ENCODE peak calls at places on chromosomes 11 and 22, in five cellular contexts. E, O, J, D and P are unnamed samples.

GRCh38 chr11:32137263-32137662 is 46.4 kb downstream of the RCN1 start:
- DNase-seq in O (peak), E (no peak), D (peak), J (no peak), P (peak)

GRCh38 chr11:3169952-3170755 is 5.0 kb upstream of the OSBPL5 start:
- DNase-seq in O (peak), J (no peak), E (no peak), D (peak), P (no peak)

GRCh38 chr11:93542753-93543246 is 391 bp downstream of the SMCO4 start:
- DNase-seq in D (no peak), E (peak), J (peak), O (no peak), P (no peak)

GRCh38 chr11:17929171-17929570 is 83.7 kb downstream of the SERGEF start:
- DNase-seq in O (no peak), J (no peak), E (no peak), D (no peak), P (no peak)

GRCh38 chr11:46238967-46239800 is 38.3 kb upstream of the CREB3L1 start:
- DNase-seq in J (peak), D (peak), E (peak), O (peak), P (peak)

GRCh38 chr22:37571258-37571991 is 8.5 kb downstream of the LGALS2 start:
- DNase-seq in O (peak), D (peak), J (no peak), E (no peak), P (peak)

GRCh38 chr11:118980191-118980881 is 8.8 kb downstream of the FOXR1 start:
- DNase-seq in O (no peak), D (no peak), E (no peak), J (no peak), P (no peak)

GRCh38 chr11:99534812-99535211 is 514.1 kb downstream of the CNTN5 start:
- DNase-seq in D (no peak), O (peak), E (no peak), J (no peak), P (no peak)

GRCh38 chr11:47188262-47188661 is 2.0 kb upstream of the PACSIN3 start:
- DNase-seq in E (no peak), J (no peak), O (no peak), D (no peak), P (no peak)

GRCh38 chr22:44145544-44145943 is 35.2 kb upstream of the PARVG start:
- DNase-seq in D (no peak), J (no peak), O (no peak), E (no peak), P (no peak)

GRCh38 chr11:124079631-124080318 is 35.5 kb upstream of the VWA5A start:
- DNase-seq in D (no peak), O (no peak), E (no peak), J (no peak), P (no peak)

GRCh38 chr11:24754406-24754805 is 257.6 kb downstream of the LUZP2 start:
- DNase-seq in O (peak), D (peak), J (no peak), E (no peak), P (no peak)

GRCh38 chr22:46539169-46539568 is 1.7 kb upstream of the CELSR1 start:
- DNase-seq in D (no peak), J (no peak), E (no peak), O (no peak), P (peak)

GRCh38 chr11:117998201-117998579 is 12.0 kb downstream of the IL10RA start:
- DNase-seq in O (no peak), J (no peak), D (no peak), E (no peak), P (no peak)

GRCh38 chr22:50731811-50732624 is 6.0 kb upstream of the ACR start:
- DNase-seq in J (no peak), O (peak), D (no peak), E (no peak), P (peak)

GRCh38 chr22:44595841-44596341 is 97.9 kb upstream of the RTL6 start:
- DNase-seq in J (no peak), D (peak), O (peak), E (no peak), P (no peak)

GRCh38 chr11:76385903-76386302 is 4.8 kb downstream of the GVQW3 start:
- DNase-seq in E (peak), O (peak), D (peak), J (no peak), P (no peak)

GRCh38 chr11:133726576-133726975 is 118.7 kb downstream of the SPATA19 start:
- DNase-seq in O (no peak), E (no peak), J (no peak), D (no peak), P (no peak)

GRCh38 chr22:49690454-49690853 is 137.2 kb downstream of the BRD1 start:
- DNase-seq in D (no peak), J (no peak), O (no peak), E (no peak), P (no peak)

GRCh38 chr11:34269031-34269430 is 88.8 kb downstream of the ABTB2 start:
- DNase-seq in D (peak), J (no peak), E (no peak), O (no peak), P (no peak)

GRCh38 chr22:47965066-47965465 is 1202.6 kb downstream of the TBC1D22A start:
- DNase-seq in J (no peak), E (no peak), O (no peak), D (no peak), P (no peak)

GRCh38 chr11:35623708-35624168 is 5.5 kb downstream of the FJX1 start:
- DNase-seq in J (no peak), O (peak), E (no peak), D (peak), P (peak)

GRCh38 chr11:69157156-69157821 is 1.6 kb downstream of the SMIM38 start:
- DNase-seq in D (peak), E (no peak), J (peak), O (peak), P (peak)

GRCh38 chr11:47550288-47551052 is 2.5 kb downstream of the CELF1 start:
- DNase-seq in J (no peak), O (no peak), D (no peak), E (no peak), P (no peak)

GRCh38 chr11:128061321-128061871 is 526.0 kb downstream of the ETS1 start:
- DNase-seq in O (peak), D (peak), J (no peak), E (no peak), P (no peak)

GRCh38 chr11:103927535-103927934 is 108.9 kb upstream of the DDI1 start:
- DNase-seq in O (peak), E (no peak), J (no peak), D (no peak), P (peak)

GRCh38 chr11:120168960-120169681 is 31.2 kb upstream of the TRIM29 start:
- DNase-seq in O (peak), E (peak), D (no peak), J (peak), P (peak)

GRCh38 chr11:18203723-18204122 is 31.1 kb downstream of the MRGPRX4 start:
- DNase-seq in E (peak), J (peak), O (peak), D (no peak), P (no peak)

GRCh38 chr11:101129203-101129943 is at the start of gene PGR:
- DNase-seq in D (no peak), O (no peak), E (no peak), J (peak), P (no peak)

GRCh38 chr11:126989942-126990715 is 10.4 kb downstream of the KIRREL3 start:
- DNase-seq in J (peak), D (peak), O (peak), E (peak), P (peak)

GRCh38 chr11:101955278-101955677 is 39.0 kb upstream of the ANGPTL5 start:
- DNase-seq in D (no peak), J (no peak), O (no peak), E (no peak), P (no peak)

GRCh38 chr11:94794287-94795168 is 26.4 kb downstream of the AMOTL1 start:
- DNase-seq in D (peak), O (peak), E (no peak), J (no peak), P (peak)

GRCh38 chr11:30326114-30326783 is 3.3 kb downstream of the ARL14EP start:
- DNase-seq in J (no peak), O (peak), E (no peak), D (peak), P (no peak)

GRCh38 chr22:47174096-47174495 is 411.6 kb downstream of the TBC1D22A start:
- DNase-seq in E (no peak), O (no peak), J (no peak), D (no peak), P (no peak)

GRCh38 chr11:109960831-109961230 is 132.4 kb upstream of the ZC3H12C start:
- DNase-seq in O (peak), E (peak), J (peak), D (peak), P (peak)

GRCh38 chr11:118658372-118659313 is 20.8 kb downstream of the TREH start:
- DNase-seq in J (no peak), E (no peak), O (no peak), D (no peak), P (no peak)

GRCh38 chr11:14443642-14444041 is 56.0 kb downstream of the COPB1 start:
- DNase-seq in E (no peak), J (no peak), D (peak), O (peak), P (peak)

DNA sequence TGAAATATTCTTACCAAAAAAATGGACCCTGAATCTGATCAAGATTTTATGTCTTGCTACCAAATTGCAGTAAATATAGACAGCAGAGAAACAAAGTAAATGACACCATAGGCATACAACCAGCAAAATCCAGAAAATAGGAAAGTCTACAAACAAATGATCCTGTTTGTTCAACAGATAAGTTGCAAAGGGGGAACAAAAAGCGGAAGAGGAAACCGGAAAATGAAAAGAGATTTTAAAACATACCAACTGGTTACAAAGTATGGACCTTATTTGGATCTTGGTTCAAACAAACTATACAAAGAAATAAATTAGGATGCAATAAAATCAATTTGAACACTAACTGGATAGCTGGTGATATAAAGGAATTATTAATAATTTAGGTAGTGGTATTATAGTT is 92.0 kb downstream of the TMPRSS5 start:
- DNase-seq in O (no peak), J (no peak), D (no peak), E (no peak), P (no peak)
- H3K9ac ChIP-seq in O (no peak), J (no peak), D (no peak), E (no peak), P (no peak)

DNA sequence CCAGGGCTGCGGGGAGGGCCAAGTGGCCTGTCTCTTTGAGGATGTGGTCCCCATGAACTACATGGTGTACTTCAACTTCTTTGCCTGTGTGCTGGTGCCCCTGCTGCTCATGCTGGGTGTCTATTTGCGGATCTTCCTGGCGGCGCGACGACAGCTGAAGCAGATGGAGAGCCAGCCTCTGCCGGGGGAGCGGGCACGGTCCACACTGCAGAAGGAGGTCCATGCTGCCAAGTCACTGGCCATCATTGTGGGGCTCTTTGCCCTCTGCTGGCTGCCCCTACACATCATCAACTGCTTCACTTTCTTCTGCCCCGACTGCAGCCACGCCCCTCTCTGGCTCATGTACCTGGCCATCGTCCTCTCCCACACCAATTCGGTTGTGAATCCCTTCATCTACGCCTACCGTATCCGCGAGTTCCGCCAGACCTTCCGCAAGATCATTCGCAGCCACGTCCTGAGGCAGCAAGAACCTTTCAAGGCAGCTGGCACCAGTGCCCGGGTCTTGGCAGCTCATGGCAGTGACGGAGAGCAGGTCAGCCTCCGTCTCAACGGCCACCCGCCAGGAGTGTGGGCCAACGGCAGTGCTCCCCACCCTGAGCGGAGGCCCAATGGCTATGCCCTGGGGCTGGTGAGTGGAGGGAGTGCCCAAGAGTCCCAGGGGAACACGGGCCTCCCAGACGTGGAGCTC is 13.5 kb downstream of the ADORA2A start:
- DNase-seq in D (no peak), O (no peak), E (no peak), J (no peak), P (no peak)
- H3K9ac ChIP-seq in D (no peak), O (no peak), E (no peak), J (no peak), P (no peak)

GRCh38 chr11:28699701-28700100 is 591.5 kb downstream of the METTL15 start:
- DNase-seq in E (no peak), D (no peak), J (no peak), O (peak), P (no peak)

GRCh38 chr11:28702450-28702790 is 594.2 kb downstream of the METTL15 start:
- DNase-seq in D (no peak), J (no peak), E (no peak), O (no peak), P (no peak)

GRCh38 chr11:28702871-28703270 is 594.7 kb downstream of the METTL15 start:
- DNase-seq in E (no peak), D (no peak), J (no peak), O (no peak), P (no peak)

GRCh38 chr11:28703371-28703770 is 595.2 kb downstream of the METTL15 start:
- DNase-seq in D (no peak), O (no peak), J (no peak), E (no peak), P (no peak)

DNA sequence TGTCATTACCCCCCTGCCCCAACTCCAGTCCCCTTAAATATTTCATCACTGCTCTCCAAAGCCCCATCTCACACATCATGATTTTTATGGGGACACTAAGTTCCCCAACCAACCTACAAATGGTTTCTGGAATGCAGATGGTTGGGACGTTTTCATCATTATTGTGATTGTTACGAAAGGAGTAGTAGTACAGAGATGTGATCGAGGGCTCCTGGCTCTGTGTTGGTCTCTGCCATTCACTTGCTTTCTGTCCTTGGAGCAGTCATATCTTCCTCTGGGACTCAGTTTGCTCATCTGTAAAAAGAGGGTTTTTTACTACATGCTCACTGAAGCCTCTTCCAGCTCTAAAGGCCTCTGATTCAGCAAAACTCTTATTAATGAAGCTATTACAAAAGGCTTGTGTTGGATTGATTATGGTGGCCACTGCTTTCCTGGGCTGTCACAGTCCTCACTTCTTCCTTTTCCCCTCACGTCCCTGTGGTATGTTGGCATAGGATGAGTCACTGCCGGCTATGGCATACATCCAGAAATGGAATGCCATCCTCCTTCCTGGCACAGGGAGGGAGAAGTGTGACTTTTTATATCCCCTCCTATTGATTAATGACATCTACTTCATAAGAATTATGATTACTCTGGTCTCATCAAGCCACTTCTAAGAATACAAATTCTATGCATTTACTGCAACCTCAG is 593.7 kb downstream of the METTL15 start:
- DNase-seq in D (no peak), J (no peak), E (no peak), O (no peak), P (peak)
- H3K9ac ChIP-seq in D (no peak), J (no peak), E (no peak), O (no peak), P (no peak)

DNA sequence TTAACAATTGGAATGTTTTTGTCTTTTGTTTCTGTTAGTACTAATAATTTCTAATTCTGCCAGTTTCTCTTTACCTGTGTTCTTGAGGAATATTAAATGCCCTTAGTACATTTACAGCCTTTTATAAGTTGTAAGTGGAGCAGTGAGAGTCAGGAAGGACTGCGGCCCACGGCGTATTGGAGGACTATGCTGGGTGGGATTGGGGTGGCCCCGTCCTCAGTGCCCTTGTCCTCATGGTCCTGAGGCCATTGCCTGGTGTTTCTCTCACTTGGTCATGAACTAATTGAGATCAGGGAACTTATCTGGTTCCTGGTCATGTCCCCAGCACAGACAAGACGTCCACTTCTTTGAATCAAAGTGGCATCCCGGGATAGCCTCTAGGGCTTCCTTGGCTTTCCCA is 3.3 kb downstream of the TUB start:
- DNase-seq in O (no peak), J (no peak), E (no peak), D (no peak), P (no peak)
- H3K9ac ChIP-seq in O (no peak), J (no peak), E (no peak), D (no peak), P (no peak)

GRCh38 chr11:134981824-134982223 is 569.8 kb upstream of the B3GAT1 start:
- DNase-seq in E (no peak), O (no peak), D (no peak), J (no peak), P (no peak)
- H3K9ac ChIP-seq in E (no peak), O (no peak), D (no peak), J (no peak), P (no peak)

GRCh38 chr22:21960200-21961126 is 7.8 kb upstream of the PPM1F start:
- DNase-seq in E (no peak), D (no peak), J (no peak), O (no peak), P (no peak)

GRCh38 chr22:21962655-21962949 is 10.0 kb upstream of the PPM1F start:
- DNase-seq in E (no peak), J (no peak), D (no peak), O (no peak), P (no peak)

GRCh38 chr22:21961886-21962654 is 9.4 kb upstream of the PPM1F start:
- DNase-seq in O (peak), E (no peak), J (no peak), D (peak), P (peak)

GRCh38 chr22:21959274-21960074 is 6.8 kb upstream of the PPM1F start:
- DNase-seq in J (no peak), O (no peak), E (no peak), D (no peak), P (no peak)

DNA sequence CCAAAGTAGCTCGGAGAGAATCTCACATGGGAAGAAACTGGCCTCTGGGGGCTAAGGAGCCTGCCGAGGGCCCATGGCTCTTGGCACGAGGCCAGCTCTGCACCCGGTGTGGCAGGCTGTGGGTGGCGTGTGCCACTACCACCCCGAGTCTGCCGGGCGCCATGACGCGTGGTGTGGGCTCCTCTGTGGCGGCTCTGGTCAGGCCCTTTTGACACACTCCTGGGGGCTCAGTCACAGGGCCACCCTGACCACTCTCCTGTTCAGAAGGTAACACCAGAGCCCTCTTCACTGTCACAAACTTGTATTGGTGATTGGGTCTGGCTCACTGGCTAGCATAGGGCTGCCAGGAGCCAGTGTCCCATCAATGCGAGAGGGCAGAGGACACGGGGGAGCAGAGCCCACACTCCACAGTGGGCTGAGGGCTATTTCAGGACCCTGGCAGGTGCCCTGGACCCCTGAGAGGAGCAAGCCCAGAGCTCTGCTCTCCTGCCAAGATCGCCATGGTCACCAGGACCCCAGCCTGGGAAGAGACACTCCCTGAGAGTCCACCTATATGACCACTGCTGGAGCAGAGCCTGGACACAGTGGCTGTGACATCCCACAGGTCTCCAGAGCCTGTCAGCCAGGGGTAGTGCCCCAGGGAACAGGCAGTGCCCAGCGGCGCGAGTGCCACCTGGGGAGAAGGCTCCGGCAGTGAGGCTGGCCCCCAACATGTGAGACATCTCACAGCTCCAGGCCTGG is 8.6 kb upstream of the PPM1F start:
- DNase-seq in E (no peak), D (no peak), J (no peak), O (no peak), P (no peak)
- H3K9ac ChIP-seq in E (no peak), D (no peak), J (no peak), O (no peak), P (no peak)

GRCh38 chr11:1459219-1459575 is 27.4 kb downstream of the MOB2 start:
- DNase-seq in O (no peak), D (no peak), J (no peak), E (no peak), P (no peak)

GRCh38 chr11:1460994-1461805 is 25.4 kb downstream of the MOB2 start:
- DNase-seq in E (no peak), D (no peak), O (no peak), J (no peak), P (no peak)

GRCh38 chr11:1461806-1462455 is 24.6 kb downstream of the MOB2 start:
- DNase-seq in O (no peak), D (no peak), E (no peak), J (no peak), P (no peak)

GRCh38 chr11:1459739-1460395 is 26.7 kb downstream of the MOB2 start:
- DNase-seq in E (no peak), D (no peak), J (no peak), O (no peak), P (no peak)

GRCh38 chr11:1460396-1460795 is 26.2 kb downstream of the MOB2 start:
- DNase-seq in E (no peak), J (no peak), O (peak), D (no peak), P (no peak)
- H3K9ac ChIP-seq in E (no peak), J (no peak), O (no peak), D (no peak), P (no peak)